ENCODE peak calls at places on chromosomes 16 and 17, in five cellular contexts. N, U, D, F and M are unnamed samples. For H3K36me3, the result is how much of the 10 kb centered on the place peaks cover.

GRCh38 chr16:15618392-15618791 is 24.6 kb downstream of the MARF1 start:
- DNase-seq in N (no peak), U (no peak), D (no peak), F (no peak), M (peak)

GRCh38 chr16:80012586-80012985 is 412.0 kb upstream of the MAF start:
- DNase-seq in N (no peak), U (no peak), D (no peak), F (no peak), M (no peak)

GRCh38 chr17:56975656-56976055 is 2.3 kb upstream of the SCPEP1 start:
- DNase-seq in N (no peak), U (no peak), D (no peak), F (no peak), M (no peak)

GRCh38 chr16:29760567-29761279 is 14.9 kb upstream of the C16orf54 start:
- DNase-seq in N (peak), U (no peak), D (no peak), F (no peak), M (peak)

GRCh38 chr17:66970797-66971196 is 6.3 kb downstream of the CACNG4 start:
- DNase-seq in N (no peak), U (peak), D (no peak), F (no peak), M (peak)

GRCh38 chr17:1861391-1862010 is 31.7 kb downstream of the RPA1 start:
- DNase-seq in N (no peak), U (no peak), D (no peak), F (no peak), M (no peak)

GRCh38 chr17:64060331-64060730 is 39.9 kb upstream of the ICAM2 start:
- DNase-seq in N (no peak), U (no peak), D (no peak), F (no peak), M (peak)

GRCh38 chr17:1545618-1546017 is 17.0 kb downstream of the PITPNA start:
- DNase-seq in N (no peak), U (no peak), D (no peak), F (no peak), M (peak)

GRCh38 chr17:78476973-78477372 is 98.5 kb downstream of the PGS1 start:
- DNase-seq in N (peak), U (no peak), D (no peak), F (peak), M (no peak)

GRCh38 chr17:3035256-3035967 is 28.0 kb downstream of the OR1D5 start:
- DNase-seq in N (no peak), U (no peak), D (no peak), F (no peak), M (no peak)

GRCh38 chr17:49490271-49490670 is 4.8 kb upstream of the NGFR start:
- DNase-seq in N (no peak), U (no peak), D (no peak), F (no peak), M (no peak)

GRCh38 chr16:27252206-27252585 is 16.4 kb downstream of the NSMCE1 start:
- DNase-seq in N (no peak), U (no peak), D (no peak), F (no peak), M (no peak)

GRCh38 chr16:82732461-82732860 is 105.7 kb downstream of the CDH13 start:
- DNase-seq in N (no peak), U (no peak), D (no peak), F (no peak), M (no peak)

GRCh38 chr16:4918790-4919210 is 18.1 kb downstream of the PPL start:
- DNase-seq in N (peak), U (no peak), D (no peak), F (peak), M (no peak)

GRCh38 chr17:5468075-5468473 is 708 bp downstream of the DHX33 start:
- DNase-seq in N (no peak), U (peak), D (no peak), F (no peak), M (no peak)

GRCh38 chr17:66200685-66201092 is 8.8 kb upstream of the CEP112 start:
- DNase-seq in N (peak), U (peak), D (peak), F (peak), M (peak)

GRCh38 chr17:46841561-46842379 is 9.6 kb upstream of the WNT9B start:
- DNase-seq in N (peak), U (peak), D (peak), F (peak), M (peak)

GRCh38 chr17:14699569-14700190 is 398.8 kb downstream of the HS3ST3B1 start:
- DNase-seq in N (peak), U (no peak), D (peak), F (peak), M (peak)

GRCh38 chr16:55133654-55134053 is 190.3 kb upstream of the IRX6 start:
- DNase-seq in N (no peak), U (no peak), D (no peak), F (no peak), M (no peak)

GRCh38 chr17:74730491-74731346 is 6.3 kb upstream of the RAB37 start:
- DNase-seq in N (no peak), U (no peak), D (no peak), F (peak), M (peak)

GRCh38 chr17:64679710-64680216 is 17.7 kb upstream of the SMURF2 start:
- DNase-seq in N (peak), U (no peak), D (no peak), F (peak), M (peak)

GRCh38 chr16:1245452-1246005 is 5.0 kb downstream of the TPSAB1 start:
- DNase-seq in N (no peak), U (no peak), D (no peak), F (no peak), M (peak)

GRCh38 chr17:67435122-67435521 is 58.0 kb downstream of the PITPNC1 start:
- DNase-seq in N (no peak), U (no peak), D (no peak), F (no peak), M (no peak)

GRCh38 chr17:2929881-2930533 is 133.4 kb downstream of the OR1D5 start:
- DNase-seq in N (peak), U (peak), D (peak), F (peak), M (peak)

GRCh38 chr16:67278773-67279295 is 498 bp upstream of the PLEKHG4 start:
- DNase-seq in N (no peak), U (peak), D (peak), F (no peak), M (peak)

GRCh38 chr16:81608515-81609209 is 164.1 kb downstream of the CMIP start:
- DNase-seq in N (no peak), U (no peak), D (peak), F (no peak), M (peak)

GRCh38 chr17:69907081-69907847 is 167.8 kb upstream of the KCNJ16 start:
- DNase-seq in N (peak), U (no peak), D (no peak), F (no peak), M (no peak)

GRCh38 chr17:54172654-54173316 is 350.1 kb downstream of the KIF2B start:
- DNase-seq in N (peak), U (no peak), D (peak), F (peak), M (no peak)

GRCh38 chr17:50044483-50044882 is 11.4 kb upstream of the ITGA3 start:
- DNase-seq in N (no peak), U (no peak), D (no peak), F (no peak), M (no peak)

GRCh38 chr17:3582921-3583320 is 25.3 kb upstream of the TRPV3 start:
- DNase-seq in N (no peak), U (no peak), D (no peak), F (no peak), M (peak)

GRCh38 chr16:14955546-14956231 is 18.4 kb downstream of the NPIPA1 start:
- DNase-seq in N (no peak), U (no peak), D (no peak), F (no peak), M (peak)

GRCh38 chr16:50781043-50781442 is 39.2 kb downstream of the CYLD start:
- DNase-seq in N (no peak), U (no peak), D (peak), F (peak), M (no peak)

GRCh38 chr17:19645608-19646250 is 2.8 kb upstream of the ALDH3A2 start:
- DNase-seq in N (peak), U (peak), D (peak), F (peak), M (peak)

GRCh38 chr16:11175850-11176341 is 80.1 kb downstream of the SOCS1 start:
- DNase-seq in N (no peak), U (no peak), D (no peak), F (no peak), M (peak)

GRCh38 chr16:66605177-66605999 is 884 bp downstream of the CMTM3 start:
- DNase-seq in N (peak), U (peak), D (peak), F (peak), M (peak)

GRCh38 chr17:40883960-40884359 is 1.1 kb downstream of the KRT20 start:
- DNase-seq in N (no peak), U (no peak), D (no peak), F (no peak), M (no peak)

DNA sequence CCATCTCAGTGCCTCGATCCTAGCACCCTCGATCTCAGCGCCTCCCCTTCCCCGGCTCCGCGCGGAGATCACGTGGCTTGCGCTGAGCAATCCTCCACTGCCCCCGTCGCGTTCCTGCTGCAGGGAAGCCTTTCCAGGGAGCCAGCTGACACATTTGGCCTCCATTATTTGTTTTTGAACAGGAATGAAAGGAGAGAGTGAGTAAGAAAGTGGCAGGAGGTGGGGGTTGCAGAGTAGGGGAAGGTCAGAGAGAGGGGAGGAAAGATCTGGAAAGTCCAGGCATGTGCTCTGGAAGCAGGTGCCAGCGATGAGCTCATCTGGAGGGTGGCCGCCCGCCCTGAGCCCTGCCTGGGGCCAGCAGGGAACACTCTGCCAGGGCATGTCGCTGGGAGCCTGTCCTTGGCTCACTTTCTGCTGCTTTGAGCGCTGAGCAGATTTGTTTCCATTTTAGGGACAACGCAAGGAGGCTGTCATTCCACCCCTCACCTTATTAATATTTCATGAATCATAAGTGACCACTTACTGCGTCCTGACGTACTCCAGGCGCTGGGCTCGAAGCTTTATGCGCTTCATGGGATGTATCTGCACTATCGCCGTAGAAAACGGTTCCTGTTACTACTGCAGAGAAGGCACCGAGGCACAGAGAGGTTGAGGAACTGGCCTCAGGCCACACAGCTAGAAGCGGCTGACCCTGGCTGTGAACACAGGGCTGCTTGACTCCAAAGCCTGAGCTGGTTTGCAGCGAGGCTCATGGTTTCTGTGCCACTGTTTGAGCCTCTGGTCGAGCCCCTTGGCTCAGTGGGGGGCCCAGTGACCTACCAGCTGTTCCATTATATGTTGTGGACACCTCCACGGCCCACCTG is 283.1 kb downstream of the SEC14L1 start:
- DNase-seq in N (peak), U (peak), D (no peak), F (peak), M (peak)
- H3K4me2 ChIP-seq in N (no peak), U (peak), D (no peak), F (peak), M (peak)

GRCh38 chr16:23534868-23535860 is 22.0 kb downstream of the EARS2 start:
- DNase-seq in N (no peak), U (no peak), D (no peak), F (no peak), M (no peak)

GRCh38 chr16:23528635-23529016 is 18.3 kb upstream of the GGA2 start:
- DNase-seq in N (no peak), U (no peak), D (no peak), F (no peak), M (no peak)

GRCh38 chr16:23527961-23528634 is 17.8 kb upstream of the GGA2 start:
- DNase-seq in N (peak), U (no peak), D (peak), F (no peak), M (no peak)

GRCh38 chr16:23532448-23532847 is 22.2 kb upstream of the GGA2 start:
- DNase-seq in N (no peak), U (no peak), D (no peak), F (no peak), M (no peak)

GRCh38 chr16:23530062-23530461 is 19.8 kb upstream of the GGA2 start:
- DNase-seq in N (no peak), U (no peak), D (no peak), F (no peak), M (no peak)
- H3K36me3 ChIP-seq in N (under half), U (under half), D (under half), F (under half), M (half or more)

GRCh38 chr16:35497399-35497798 is 2038.0 kb downstream of the TP53TG3F start:
- DNase-seq in N (no peak), U (no peak), D (no peak), F (no peak), M (no peak)
- H2AFZ ChIP-seq in N (no peak), U (no peak), D (no peak), F (no peak), M (no peak)

GRCh38 chr16:19184823-19185509 is 16.9 kb downstream of the SYT17 start:
- DNase-seq in N (no peak), U (no peak), D (no peak), F (no peak), M (peak)
- H3K4me2 ChIP-seq in N (no peak), U (no peak), D (no peak), F (no peak), M (peak)

GRCh38 chr16:59440-60059 is 5.9 kb downstream of the SNRNP25 start:
- DNase-seq in N (no peak), U (no peak), D (no peak), F (no peak), M (peak)

GRCh38 chr16:57711-58110 is 4.1 kb downstream of the SNRNP25 start:
- DNase-seq in N (no peak), U (no peak), D (no peak), F (no peak), M (peak)

GRCh38 chr16:56231-56927 is 2.8 kb downstream of the SNRNP25 start:
- DNase-seq in N (no peak), U (no peak), D (no peak), F (no peak), M (peak)

GRCh38 chr16:60166-60565 is 6.5 kb downstream of the SNRNP25 start:
- DNase-seq in N (no peak), U (no peak), D (no peak), F (no peak), M (no peak)

GRCh38 chr16:58491-59439 is 5.1 kb downstream of the SNRNP25 start:
- DNase-seq in N (no peak), U (no peak), D (no peak), F (no peak), M (peak)
- H3K36me3 ChIP-seq in N (under half), U (under half), D (under half), F (under half), M (half or more)

DNA sequence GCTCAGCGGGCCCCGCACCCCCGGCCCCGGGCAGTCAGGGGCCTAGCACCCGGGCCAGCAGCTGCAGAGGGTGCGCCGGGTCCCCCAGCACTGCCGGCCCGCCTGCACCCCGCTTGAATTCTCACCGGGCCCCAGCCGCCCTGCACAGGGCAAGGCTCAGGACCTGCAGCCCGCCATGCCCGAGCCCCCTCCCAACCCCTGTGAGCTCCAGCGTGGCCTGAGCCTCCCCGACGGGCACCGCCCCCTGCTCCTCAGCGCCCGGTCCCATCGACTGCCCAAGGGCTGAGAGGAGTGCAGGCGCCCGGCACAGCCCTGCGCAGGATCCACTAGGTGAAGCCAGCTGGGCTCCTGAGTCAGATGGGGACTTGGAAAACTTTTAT is 1.7 kb upstream of the BRCA1 start:
- DNase-seq in N (no peak), U (no peak), D (no peak), F (no peak), M (no peak)
- H2AFZ ChIP-seq in N (no peak), U (no peak), D (no peak), F (no peak), M (no peak)

GRCh38 chr16:87367556-87367955 is 16.0 kb downstream of the FBXO31 start:
- DNase-seq in N (no peak), U (peak), D (peak), F (no peak), M (no peak)

GRCh38 chr16:87366930-87367329 is 16.6 kb downstream of the FBXO31 start:
- DNase-seq in N (no peak), U (no peak), D (no peak), F (no peak), M (no peak)

GRCh38 chr16:87368029-87368765 is 15.4 kb downstream of the FBXO31 start:
- DNase-seq in N (no peak), U (no peak), D (no peak), F (no peak), M (no peak)

GRCh38 chr16:87365021-87365713 is 18.4 kb downstream of the FBXO31 start:
- DNase-seq in N (no peak), U (no peak), D (no peak), F (no peak), M (no peak)

GRCh38 chr16:87366288-87366687 is 17.3 kb downstream of the FBXO31 start:
- DNase-seq in N (no peak), U (no peak), D (no peak), F (no peak), M (no peak)
- H3K4me2 ChIP-seq in N (no peak), U (no peak), D (no peak), F (no peak), M (no peak)

DNA sequence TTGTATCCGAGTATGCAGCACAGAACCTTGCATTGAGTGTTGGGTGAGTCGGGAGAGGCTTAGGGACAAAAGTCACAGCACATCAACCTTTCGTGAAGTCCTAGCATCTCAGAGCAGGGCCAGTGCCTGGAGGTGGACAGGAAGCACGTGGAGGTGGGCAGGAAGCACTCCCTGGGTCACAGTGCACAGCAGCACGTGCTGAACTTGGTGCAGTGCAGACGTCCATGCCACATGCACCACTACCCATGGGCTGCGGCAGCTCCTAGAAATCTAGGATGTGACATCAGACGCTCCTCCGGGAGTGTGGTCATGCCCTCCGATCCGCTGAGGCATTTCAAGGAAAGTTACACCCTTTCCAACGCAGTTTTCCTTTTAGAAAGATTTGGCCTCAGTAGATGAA is 83.4 kb upstream of the CHMP6 start:
- DNase-seq in N (no peak), U (no peak), D (no peak), F (no peak), M (peak)
- H3K36me3 ChIP-seq in N (under half), U (under half), D (under half), F (under half), M (under half)